ENCODE peak calls at places on chromosome 16, in nine cellular contexts. P, N, O, C, B, D, X, M and Y are unnamed samples.

GRCh38 chr16:58025351-58026138 is at the start of gene MMP15:
- DNase-seq in P (peak; percentile 78), D (peak; percentile 28), O (peak; percentile 89), C (peak; percentile 94), M (peak; percentile 72), B (peak; percentile 62), N (peak; percentile 60), X (peak; percentile 77), Y (peak; percentile 77)

GRCh38 chr16:10156111-10156510 is 26.1 kb downstream of the GRIN2A start:
- DNase-seq in C (no peak), B (no peak), M (no peak), X (peak; percentile 10), N (no peak), D (no peak), O (no peak), P (no peak), Y (no peak)

GRCh38 chr16:7025616-7026190 is 306.9 kb upstream of the RBFOX1 start:
- DNase-seq in B (peak; percentile 0), N (no peak), C (peak; percentile 85), P (peak; percentile 58), M (peak; percentile 1), X (peak; percentile 57), O (peak; percentile 80), D (peak; percentile 0), Y (peak; percentile 18)

GRCh38 chr16:80875616-80876015 is 71.2 kb upstream of the CDYL2 start:
- DNase-seq in C (no peak), N (no peak), M (no peak), X (no peak), P (no peak), D (no peak), O (no peak), B (peak; percentile 12), Y (peak; percentile 3)

GRCh38 chr16:30350134-30350871 is 4.8 kb downstream of the CD2BP2 start:
- DNase-seq in D (no peak), M (no peak), X (no peak), C (no peak), B (peak; percentile 47), P (no peak), O (no peak), N (no peak), Y (no peak)

GRCh38 chr16:46911650-46912049 is 27.5 kb downstream of the GPT2 start:
- DNase-seq in X (no peak), C (no peak), O (no peak), P (no peak), B (no peak), M (no peak), N (no peak), D (no peak), Y (no peak)

GRCh38 chr16:14510939-14511797 is 118.9 kb downstream of the PARN start:
- DNase-seq in N (no peak), X (peak; percentile 58), D (peak; percentile 66), O (no peak), C (no peak), M (no peak), P (no peak), B (peak; percentile 90), Y (peak; percentile 88)

GRCh38 chr16:23823475-23824407 is 12.0 kb upstream of the PRKCB start:
- DNase-seq in C (no peak), M (no peak), D (no peak), P (no peak), N (no peak), X (no peak), B (no peak), O (no peak), Y (no peak)

GRCh38 chr16:22207715-22208360 is 1.8 kb downstream of the EEF2K start:
- DNase-seq in P (no peak), M (no peak), C (no peak), B (no peak), N (no peak), D (no peak), O (no peak), X (no peak), Y (no peak)

GRCh38 chr16:71709231-71709781 is 15.2 kb downstream of the PHLPP2 start:
- DNase-seq in P (no peak), X (peak; percentile 54), N (no peak), O (no peak), C (no peak), B (peak; percentile 53), D (no peak), M (peak; percentile 9), Y (peak; percentile 49)

GRCh38 chr16:58098207-58099096 is 30.7 kb downstream of the CFAP20 start:
- DNase-seq in C (no peak), X (peak; percentile 97), B (peak; percentile 94), D (peak; percentile 16), M (no peak), N (no peak), O (no peak), P (no peak), Y (peak; percentile 50)

GRCh38 chr16:24430937-24431760 is 108.2 kb upstream of the RBBP6 start:
- DNase-seq in M (no peak), P (no peak), B (no peak), C (no peak), X (no peak), O (no peak), D (no peak), N (no peak), Y (no peak)